ENCODE peak calls at places on chromosomes 7 and 10, in four cellular contexts. T, R, Q and K are unnamed samples. For H3K4me1, the result is how much of the 10 kb centered on the place peaks cover.

GRCh38 chr7:7861211-7861633 is 107.4 kb upstream of the GLCCI1 start:
- DNase-seq in T (peak), R (no peak), Q (peak), K (no peak)

GRCh38 chr7:47672267-47672920 is 90.5 kb upstream of the TNS3 start:
- DNase-seq in T (no peak), R (no peak), Q (no peak), K (no peak)

GRCh38 chr7:13800694-13801448 is 188.6 kb downstream of the ETV1 start:
- DNase-seq in T (no peak), R (no peak), Q (no peak), K (no peak)

GRCh38 chr7:114777288-114777687 is 144.6 kb upstream of the MDFIC start:
- DNase-seq in T (no peak), R (no peak), Q (no peak), K (no peak)

GRCh38 chr7:90580051-90580450 is 16.1 kb upstream of the CDK14 start:
- DNase-seq in T (no peak), R (no peak), Q (no peak), K (no peak)

GRCh38 chr7:155355745-155356144 is 58.1 kb downstream of the INSIG1 start:
- DNase-seq in T (no peak), R (no peak), Q (no peak), K (no peak)

GRCh38 chr7:93948106-93948505 is 26.6 kb downstream of the GNG11 start:
- DNase-seq in T (no peak), R (no peak), Q (no peak), K (no peak)

GRCh38 chr10:123945506-123945905 is 53.9 kb upstream of the CPXM2 start:
- DNase-seq in T (peak), R (no peak), Q (no peak), K (no peak)

GRCh38 chr7:38607466-38607865 is 23.7 kb downstream of the AMPH start:
- DNase-seq in T (no peak), R (no peak), Q (no peak), K (no peak)

GRCh38 chr7:154598864-154599263 is 404.1 kb downstream of the PAXIP1 start:
- DNase-seq in T (no peak), R (no peak), Q (no peak), K (no peak)

DNA sequence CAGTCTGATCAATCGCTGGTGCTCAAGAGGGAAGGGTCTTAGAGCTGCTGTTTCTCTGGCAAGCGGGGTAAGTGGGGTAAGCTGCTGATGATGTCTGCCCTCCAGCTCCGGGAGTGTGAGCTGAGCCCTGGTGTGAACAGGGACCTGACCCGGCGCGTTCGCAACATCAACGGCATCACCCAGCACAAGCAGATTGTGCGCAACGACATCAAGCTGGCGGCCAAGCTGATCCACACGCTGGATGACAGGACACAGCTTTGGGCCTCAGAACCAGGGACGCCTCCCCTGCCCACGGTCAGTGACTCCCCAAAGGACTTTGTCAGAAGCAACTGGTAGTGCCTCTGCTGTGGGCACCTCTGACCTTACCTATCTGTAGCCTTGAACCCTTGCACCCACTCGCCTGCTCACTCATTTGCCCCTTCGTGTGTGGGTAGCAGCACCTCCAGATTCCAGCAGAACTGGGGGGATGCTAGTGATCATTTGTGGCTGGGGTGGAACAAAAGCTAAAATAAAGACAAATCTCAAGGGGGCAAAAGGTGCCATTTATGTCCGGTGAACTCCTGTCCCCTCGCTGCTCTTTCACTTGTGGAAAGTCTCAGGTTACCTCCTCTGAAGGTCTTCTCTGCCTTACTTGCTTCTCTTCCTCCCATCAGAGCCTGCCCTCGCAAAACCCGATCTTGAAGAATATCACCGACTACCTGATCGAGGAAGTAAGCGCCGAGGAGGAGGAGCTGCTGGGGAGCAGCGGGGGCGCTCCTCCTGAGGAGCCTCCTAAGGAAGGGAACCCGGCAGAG is 3.2 kb downstream of the UFSP1 start:
- DNase-seq in T (no peak), R (peak), Q (no peak), K (no peak)
- H3K4me1 ChIP-seq in T (under half), R (half or more), Q (half or more), K (under half)

GRCh38 chr7:106888204-106888603 is 23.1 kb downstream of the PIK3CG start:
- DNase-seq in T (no peak), R (no peak), Q (no peak), K (no peak)

GRCh38 chr7:106893591-106893990 is 28.5 kb downstream of the PIK3CG start:
- DNase-seq in T (no peak), R (no peak), Q (no peak), K (no peak)

GRCh38 chr7:106887376-106887775 is 22.3 kb downstream of the PIK3CG start:
- DNase-seq in T (no peak), R (no peak), Q (no peak), K (peak)

GRCh38 chr7:106891545-106892410 is 26.7 kb downstream of the PIK3CG start:
- DNase-seq in T (no peak), R (no peak), Q (no peak), K (no peak)

GRCh38 chr7:106890952-106891351 is 25.9 kb downstream of the PIK3CG start:
- DNase-seq in T (no peak), R (no peak), Q (no peak), K (no peak)
- TF ChIP-seq ESRRA in T (no peak), R (no peak), Q (no peak), K (no peak)

GRCh38 chr10:95277614-95278013 is 13.2 kb downstream of the PDLIM1 start:
- DNase-seq in T (no peak), R (no peak), Q (no peak), K (no peak)
- TF ChIP-seq REST in T (no peak), R (no peak), Q (no peak), K (no peak)

GRCh38 chr7:35399840-35400239 is 145.9 kb upstream of the TBX20 start:
- DNase-seq in T (no peak), R (no peak), Q (no peak), K (no peak)

GRCh38 chr7:35399216-35399615 is 145.3 kb upstream of the TBX20 start:
- DNase-seq in T (no peak), R (no peak), Q (no peak), K (no peak)

GRCh38 chr7:35401217-35401879 is 147.4 kb upstream of the TBX20 start:
- DNase-seq in T (no peak), R (no peak), Q (no peak), K (no peak)

GRCh38 chr7:35398518-35398917 is 144.6 kb upstream of the TBX20 start:
- DNase-seq in T (no peak), R (no peak), Q (no peak), K (no peak)
- H3K4me1 ChIP-seq in T (under half), R (under half), Q (under half), K (under half)